ENCODE peak calls at places on chromosomes 16 and 17, in ten cellular contexts. V is BJ; L is fibroblast of pulmonary artery; D is CD4-positive, alpha-beta memory T cell; Q is cardiac fibroblast; X is retinal pigment epithelial cell; J is vagina; C is AG10803; Y is DND-41; I is A673. P is an unnamed sample.

GRCh38 chr17:27572665-27573064 is 58.3 kb upstream of the LGALS9 start:
- DNase-seq in C (peak; percentile 29), L (no peak), X (no peak), I (no peak), D (no peak), Y (no peak), Q (no peak), V (no peak), J (no peak), P (no peak)

GRCh38 chr16:1572664-1573063 is 39.2 kb downstream of the TMEM204 start:
- DNase-seq in C (no peak), Y (no peak), V (no peak), Q (no peak), D (no peak), I (no peak), J (no peak), X (no peak), L (no peak), P (no peak)

GRCh38 chr17:36205637-36206458 is 5.0 kb upstream of the CCL4L2 start:
- DNase-seq in I (no peak), L (no peak), J (peak; percentile 93), Q (no peak), Y (no peak), X (no peak), D (no peak), C (no peak), V (no peak), P (no peak)

GRCh38 chr17:4932756-4933155 is 679 bp downstream of the GP1BA start:
- DNase-seq in V (no peak), X (no peak), C (no peak), Y (no peak), I (no peak), J (no peak), Q (no peak), L (no peak), D (no peak), P (no peak)

GRCh38 chr16:27461483-27462171 is 59.7 kb downstream of the IL21R start:
- DNase-seq in C (no peak), I (no peak), X (peak; percentile 45), L (no peak), Q (peak; percentile 13), D (no peak), V (no peak), Y (no peak), J (no peak), P (no peak)

GRCh38 chr17:41563607-41564006 is 8.3 kb downstream of the KRT9 start:
- DNase-seq in J (no peak), Y (no peak), C (no peak), I (peak; percentile 15), X (no peak), Q (no peak), D (no peak), V (no peak), L (no peak), P (no peak)

GRCh38 chr17:38910325-38910724 is 15.1 kb upstream of the LASP1NB start:
- DNase-seq in J (no peak), V (no peak), D (no peak), X (no peak), C (no peak), I (no peak), Q (no peak), L (no peak), Y (no peak), P (peak; percentile 28)

GRCh38 chr16:31079342-31079944 is 5.2 kb downstream of the ZNF646 start:
- DNase-seq in X (no peak), I (no peak), Q (no peak), Y (no peak), C (no peak), L (no peak), V (no peak), J (no peak), D (no peak), P (no peak)

GRCh38 chr16:50154369-50154947 is 1.4 kb downstream of the TENT4B start:
- DNase-seq in I (peak; percentile 28), V (no peak), X (no peak), L (no peak), C (peak; percentile 9), J (no peak), D (peak; percentile 8), Y (no peak), Q (peak; percentile 17), P (peak; percentile 51)

GRCh38 chr17:50939542-50939794 is 73.3 kb upstream of the TOB1 start:
- DNase-seq in J (no peak), I (no peak), X (no peak), V (no peak), Y (no peak), L (no peak), Q (no peak), D (no peak), C (no peak), P (no peak)

GRCh38 chr17:66255112-66255511 is 25.9 kb upstream of the APOH start:
- DNase-seq in Y (peak; percentile 59), Q (peak; percentile 89), V (no peak), I (peak; percentile 85), C (peak; percentile 78), X (peak; percentile 28), L (peak; percentile 90), J (no peak), D (peak; percentile 74), P (no peak)

GRCh38 chr16:69477546-69477945 is 53.1 kb downstream of the CYB5B start:
- DNase-seq in V (no peak), I (peak; percentile 28), C (no peak), Y (no peak), J (no peak), D (no peak), L (peak; percentile 35), Q (peak; percentile 58), X (no peak), P (no peak)

GRCh38 chr16:31143036-31143888 is 6.6 kb downstream of the PRSS36 start:
- DNase-seq in C (no peak), V (no peak), I (no peak), L (no peak), J (no peak), D (no peak), Q (no peak), Y (no peak), X (no peak), P (no peak)

GRCh38 chr17:4310349-4311060 is 46.7 kb upstream of the ANKFY1 start:
- DNase-seq in Q (peak; percentile 84), D (no peak), X (peak; percentile 24), I (peak; percentile 38), Y (no peak), V (no peak), J (no peak), C (no peak), L (peak; percentile 81), P (no peak)

GRCh38 chr17:73142763-73143395 is 21.9 kb upstream of the SSTR2 start:
- DNase-seq in Y (peak; percentile 73), L (peak; percentile 51), I (no peak), V (no peak), Q (peak; percentile 41), X (no peak), D (no peak), C (peak; percentile 40), J (no peak), P (no peak)

GRCh38 chr16:58339452-58339938 is 44.7 kb upstream of the PRSS54 start:
- DNase-seq in L (peak; percentile 44), Y (no peak), D (no peak), Q (peak; percentile 51), C (peak; percentile 10), X (no peak), J (no peak), V (no peak), I (peak; percentile 50), P (no peak)

GRCh38 chr16:21603920-21604319 is 4.5 kb downstream of the METTL9 start:
- DNase-seq in Y (no peak), L (peak; percentile 28), C (peak; percentile 44), X (no peak), D (no peak), Q (no peak), I (no peak), V (no peak), J (no peak), P (no peak)

DNA sequence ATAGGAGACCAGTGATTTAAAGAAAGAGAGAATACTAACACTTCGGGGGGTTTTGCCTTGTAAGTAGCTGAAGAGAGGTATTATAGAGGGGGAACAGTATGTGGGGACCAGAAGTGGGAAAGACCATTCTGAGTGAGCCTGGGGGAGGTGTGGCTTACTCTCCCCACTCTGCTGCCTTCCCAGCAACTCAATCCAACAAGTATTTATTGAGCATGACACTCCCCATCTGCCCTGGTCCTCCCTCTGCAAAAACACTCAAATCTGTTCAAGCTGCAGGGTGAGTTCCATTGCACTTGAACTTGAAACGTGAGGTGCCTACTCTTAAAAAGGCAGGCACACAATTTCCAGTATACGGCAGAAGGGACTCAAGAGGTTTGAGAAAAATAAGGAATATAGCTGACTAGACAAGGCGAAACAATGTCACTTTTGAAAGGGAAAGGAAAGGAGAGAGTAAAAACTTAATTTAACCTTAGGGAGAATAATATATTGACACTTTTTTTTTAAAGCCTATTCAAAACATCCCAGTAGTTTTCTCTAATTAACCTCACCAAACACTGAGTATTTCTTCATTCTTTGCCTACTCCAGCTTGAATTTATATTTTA is 8.1 kb downstream of the FAM117A start:
- DNase-seq in X (no peak), V (no peak), D (no peak), Y (no peak), C (no peak), L (no peak), J (no peak), Q (no peak), I (no peak), P (no peak)
- H3K4me3 ChIP-seq in X (no peak overlapping the region), V (no peak overlapping the region), D (no peak overlapping the region), Y (no peak overlapping the region), C (no peak overlapping the region), L (no peak overlapping the region), J (no peak overlapping the region), Q (no peak overlapping the region), I (no peak overlapping the region), P (no peak overlapping the region)

GRCh38 chr17:81516439-81516838 is 3.8 kb upstream of the ACTG1 start:
- DNase-seq in I (no peak), V (no peak), L (no peak), X (no peak), C (no peak), J (no peak), Y (no peak), Q (no peak), D (no peak), P (peak; percentile 76)
- H3K4me3 ChIP-seq in I (no peak overlapping the region), V (peak overlapping the region; percentile 89), L (peak overlapping the region; percentile 76), X (peak overlapping the region; percentile 77), C (peak overlapping the region; percentile 83), J (peak overlapping the region; percentile 93), Y (peak overlapping the region; percentile 66), Q (peak overlapping the region; percentile 11), D (no peak overlapping the region), P (peak overlapping the region; percentile 12)

GRCh38 chr16:30067584-30067916 is 2.0 kb downstream of the ALDOA start:
- DNase-seq in V (no peak), D (no peak), C (no peak), L (no peak), Y (no peak), J (no peak), Q (no peak), I (no peak), X (no peak), P (no peak)
- H3K4me3 ChIP-seq in V (peak overlapping the region; percentile 99), D (no peak overlapping the region), C (peak overlapping the region; percentile 97), L (peak overlapping the region; percentile 97), Y (peak overlapping the region; percentile 89), J (peak overlapping the region; percentile 100), Q (peak overlapping the region; percentile 98), I (peak overlapping the region; percentile 85), X (peak overlapping the region; percentile 79), P (no peak overlapping the region)

DNA sequence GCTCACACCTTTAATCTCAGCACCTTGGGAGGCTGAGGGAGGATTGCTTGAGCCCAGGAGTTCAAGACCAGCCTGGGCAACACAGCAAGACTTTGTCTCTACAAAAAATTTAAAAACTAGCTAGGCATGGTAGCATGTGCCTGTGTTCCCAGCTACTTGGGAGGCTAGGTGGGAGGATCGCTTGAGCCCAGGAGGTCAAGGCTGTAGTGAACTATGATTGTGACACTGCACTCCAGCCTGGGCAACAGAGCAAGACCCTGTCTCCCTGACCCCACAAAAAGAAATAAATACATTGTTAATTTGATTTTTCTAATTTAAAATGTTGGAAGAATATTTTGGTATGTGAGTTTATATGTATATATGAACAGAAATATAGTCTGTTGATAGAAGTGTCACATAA is 22.4 kb upstream of the PHAF1 start:
- DNase-seq in V (no peak), I (no peak), J (no peak), Y (no peak), Q (no peak), X (no peak), D (no peak), C (no peak), L (no peak), P (no peak)
- H3K4me3 ChIP-seq in V (no peak overlapping the region), I (no peak overlapping the region), J (no peak overlapping the region), Y (no peak overlapping the region), Q (no peak overlapping the region), X (no peak overlapping the region), D (no peak overlapping the region), C (no peak overlapping the region), L (no peak overlapping the region), P (no peak overlapping the region)

P was measured in aorta.